ENCODE peak calls at places on chromosomes 1 and 21, in six cellular contexts. M is SK-N-SH, H is transverse colon, B is stomach, N is breast epithelium, X is prostate gland. S is an unnamed sample. For H3K4me1, the result is how much of the 10 kb centered on the place peaks cover.

GRCh38 chr1:85282424-85282823 is 6.0 kb upstream of the BCL10 start:
- DNase-seq in M (no peak), H (no peak), B (no peak), N (no peak), X (no peak), S (no peak)

GRCh38 chr21:41250519-41250918 is 66.1 kb upstream of the FAM3B start:
- DNase-seq in M (no peak), H (no peak), B (peak), N (peak), X (peak), S (peak)

GRCh38 chr1:208231929-208232360 is 12.2 kb downstream of the PLXNA2 start:
- DNase-seq in M (peak), H (no peak), B (no peak), N (no peak), X (no peak), S (no peak)

GRCh38 chr1:91569411-91570104 is 68.9 kb downstream of the CDC7 start:
- DNase-seq in M (no peak), H (peak), B (peak), N (no peak), X (no peak), S (peak)

GRCh38 chr1:55124470-55124869 is 85.1 kb downstream of the PCSK9 start:
- DNase-seq in M (no peak), H (no peak), B (no peak), N (no peak), X (no peak), S (no peak)

GRCh38 chr1:30923597-30923996 is 15.0 kb upstream of the SDC3 start:
- DNase-seq in M (no peak), H (no peak), B (no peak), N (no peak), X (no peak), S (no peak)

GRCh38 chr21:16046625-16047340 is 317.0 kb downstream of the USP25 start:
- DNase-seq in M (no peak), H (no peak), B (no peak), N (no peak), X (no peak), S (no peak)

GRCh38 chr1:9125325-9125724 is 3.6 kb downstream of the GPR157 start:
- DNase-seq in M (no peak), H (no peak), B (no peak), N (no peak), X (no peak), S (no peak)

GRCh38 chr1:154749078-154749760 is 120.9 kb downstream of the KCNN3 start:
- DNase-seq in M (no peak), H (no peak), B (no peak), N (no peak), X (no peak), S (no peak)

GRCh38 chr1:43947061-43947889 is 525 bp downstream of the IPO13 start:
- DNase-seq in M (no peak), H (no peak), B (no peak), N (no peak), X (no peak), S (no peak)

GRCh38 chr1:239733995-239734394 is 347.6 kb downstream of the CHRM3 start:
- DNase-seq in M (no peak), H (no peak), B (no peak), N (no peak), X (no peak), S (no peak)

GRCh38 chr1:197486948-197487347 is 218.9 kb downstream of the CRB1 start:
- DNase-seq in M (no peak), H (no peak), B (no peak), N (no peak), X (no peak), S (no peak)

GRCh38 chr1:155011437-155011907 is 8.9 kb downstream of the ZBTB7B start:
- DNase-seq in M (no peak), H (no peak), B (no peak), N (no peak), X (peak), S (no peak)

GRCh38 chr1:57623039-57623790 is 199.4 kb upstream of the DAB1 start:
- DNase-seq in M (no peak), H (no peak), B (no peak), N (no peak), X (no peak), S (no peak)

DNA sequence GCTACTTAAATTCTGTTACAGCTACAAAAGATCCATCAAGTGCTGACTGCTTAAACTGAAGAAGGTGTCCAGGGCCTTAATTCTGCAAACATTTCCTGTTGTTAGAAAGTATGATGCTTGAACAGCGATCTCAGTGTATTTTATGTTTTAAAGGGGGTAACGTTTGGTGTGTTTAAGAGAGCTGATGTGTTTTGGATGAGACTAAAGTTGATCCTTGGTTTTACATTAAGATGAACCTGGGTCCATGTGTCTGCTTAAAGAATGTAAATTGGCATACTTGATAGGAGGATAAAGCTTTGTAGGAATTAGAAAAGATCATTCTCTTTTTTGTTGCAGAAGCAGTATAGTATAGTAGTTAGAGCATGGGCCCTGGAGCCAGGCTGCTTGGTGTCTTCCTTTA is 3.6 kb downstream of the IER5 start:
- DNase-seq in M (no peak), H (no peak), B (no peak), N (no peak), X (no peak), S (no peak)
- H3K4me1 ChIP-seq in M (under half), H (under half), B (under half), N (under half), X (under half), S (half or more)

DNA sequence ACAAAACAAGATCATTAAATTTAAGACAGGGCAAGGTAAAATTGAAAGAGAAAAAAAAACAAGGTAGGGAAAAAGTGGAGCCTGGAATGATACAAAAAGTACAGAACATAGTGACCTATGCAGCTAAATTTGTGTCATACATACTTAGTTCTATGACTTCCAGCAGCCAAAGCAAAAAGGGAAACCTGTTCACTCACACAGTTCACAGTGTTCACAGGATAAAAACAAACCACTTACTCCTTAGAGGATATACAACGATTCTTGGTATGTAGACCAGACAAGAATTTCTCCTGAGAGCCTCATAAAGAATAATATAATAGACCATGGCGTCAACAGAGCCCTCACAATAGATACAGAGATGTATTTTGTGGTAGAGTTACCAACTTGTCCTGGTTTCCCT is 27.5 kb downstream of the COA7 start:
- DNase-seq in M (no peak), H (no peak), B (no peak), N (no peak), X (no peak), S (no peak)
- H3K27ac ChIP-seq in M (no peak), H (no peak), B (no peak), N (no peak), X (no peak), S (no peak)

DNA sequence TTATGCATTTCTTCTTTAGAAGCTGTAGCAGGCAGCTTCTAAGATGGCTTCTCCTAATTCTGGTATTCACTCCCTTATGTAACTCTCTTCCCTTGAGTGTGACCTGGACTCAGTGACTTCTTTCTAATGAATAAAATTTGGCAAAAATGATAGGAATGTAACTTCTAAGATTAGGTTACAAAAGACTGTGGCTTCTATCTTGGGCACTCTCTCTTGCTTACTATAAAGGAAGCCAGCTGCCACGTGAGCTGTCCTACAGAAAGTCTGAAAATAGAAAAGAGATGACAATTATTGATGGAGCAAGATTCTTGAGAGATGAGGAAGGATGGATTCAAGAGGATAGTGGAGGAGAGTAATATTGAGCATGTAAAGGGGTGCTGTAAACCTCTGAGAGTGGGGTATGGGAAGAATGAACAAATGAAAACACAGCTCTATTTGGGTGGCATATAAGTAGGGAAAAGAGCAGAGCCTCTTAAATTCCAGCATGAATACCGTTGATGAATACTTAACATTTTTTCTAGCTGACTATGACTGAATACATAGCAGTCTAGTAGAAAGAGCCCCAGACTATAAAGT is 5.5 kb downstream of the TSEN15 start:
- DNase-seq in M (no peak), H (no peak), B (no peak), N (no peak), X (no peak), S (no peak)
- TF ChIP-seq POLR2AphosphoS5 in M (no peak), H (no peak), B (no peak), N (no peak), X (no peak), S (no peak)

GRCh38 chr1:177627148-177627910 is 342.5 kb downstream of the SEC16B start:
- DNase-seq in M (no peak), H (no peak), B (no peak), N (no peak), X (no peak), S (no peak)
- H3K4me1 ChIP-seq in M (under half), H (under half), B (under half), N (under half), X (under half), S (under half)

GRCh38 chr1:17212009-17212408 is 7.1 kb downstream of the PADI1 start:
- DNase-seq in M (no peak), H (no peak), B (peak), N (no peak), X (peak), S (no peak)
- H3K27ac ChIP-seq in M (no peak), H (no peak), B (no peak), N (no peak), X (no peak), S (no peak)

DNA sequence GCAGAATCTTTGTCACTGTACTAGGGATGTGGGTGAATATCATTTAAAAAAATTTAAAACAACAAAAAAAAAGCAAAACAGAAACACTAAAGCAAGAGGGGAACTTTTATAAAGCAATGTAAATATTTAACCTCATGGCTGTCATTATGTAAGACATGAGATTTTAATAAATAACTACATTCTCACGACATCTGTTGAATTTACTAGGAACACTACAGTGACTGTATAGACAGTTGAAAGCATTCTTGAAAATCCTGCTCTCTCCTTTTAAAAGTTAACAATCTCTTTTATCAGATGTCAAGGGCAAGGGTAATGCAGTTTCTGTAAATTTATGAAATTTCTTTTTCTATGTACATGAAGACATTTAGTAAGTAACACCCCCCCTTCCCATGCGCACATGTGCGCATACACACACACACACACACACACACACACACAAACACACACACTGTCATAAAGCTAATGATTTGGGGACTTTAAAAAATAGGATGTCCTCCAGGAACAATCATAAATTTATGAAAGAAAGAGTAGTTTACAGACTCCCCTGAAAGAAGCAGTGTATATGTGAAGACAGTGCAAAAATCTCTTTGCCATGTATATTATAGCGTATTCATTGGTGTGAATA is 51.7 kb downstream of the PROX1 start:
- DNase-seq in M (no peak), H (no peak), B (no peak), N (no peak), X (no peak), S (no peak)
- TF ChIP-seq POLR2AphosphoS5 in M (no peak), H (no peak), B (no peak), N (no peak), X (no peak), S (no peak)

DNA sequence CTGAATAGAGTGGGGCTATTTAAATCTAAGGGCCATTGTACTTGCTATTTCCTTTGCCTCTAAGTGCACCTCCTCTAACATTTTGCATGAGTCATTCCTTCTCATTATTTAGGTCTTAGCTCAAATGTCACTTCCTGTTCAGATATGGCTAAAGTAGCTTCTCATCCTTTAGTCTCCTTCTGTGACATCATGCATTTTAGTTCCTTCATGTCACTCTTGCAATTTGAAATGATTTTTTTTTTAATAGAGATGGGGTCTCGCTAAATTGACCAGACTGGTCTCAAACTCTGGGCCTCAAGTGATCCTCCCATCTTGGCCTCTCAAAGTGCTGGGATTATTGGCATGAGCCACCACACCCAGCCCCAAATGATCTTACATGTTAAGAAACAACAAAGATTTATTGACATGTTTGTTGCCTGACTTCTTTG is 6.6 kb downstream of the TBX19 start:
- DNase-seq in M (no peak), H (no peak), B (no peak), N (no peak), X (no peak), S (no peak)
- H3K4me1 ChIP-seq in M (under half), H (under half), B (under half), N (under half), X (under half), S (under half)

DNA sequence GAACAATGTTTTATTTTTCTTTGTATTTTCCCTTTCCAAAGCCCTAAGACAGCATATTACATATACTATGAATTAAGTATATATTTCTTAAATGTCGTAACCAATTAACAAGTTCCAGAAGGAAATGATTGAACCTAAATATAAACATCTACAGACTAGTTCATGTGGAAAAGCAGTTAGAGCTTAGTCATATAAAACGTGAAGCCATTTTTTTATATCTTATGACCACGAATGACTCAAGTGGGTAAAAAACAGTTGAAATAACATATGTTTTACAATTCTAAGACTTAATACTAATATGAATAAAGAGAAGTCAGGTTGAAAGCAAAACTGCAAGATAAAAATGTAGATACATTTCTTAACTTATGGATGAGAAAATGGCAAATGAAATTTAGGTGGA is 307.3 kb downstream of the BRINP3 start:
- DNase-seq in M (no peak), H (no peak), B (no peak), N (no peak), X (no peak), S (no peak)
- H3K27ac ChIP-seq in M (no peak), H (no peak), B (no peak), N (no peak), X (no peak), S (no peak)

GRCh38 chr1:47330212-47330611 is 3.4 kb upstream of the CMPK1 start:
- DNase-seq in M (no peak), H (no peak), B (no peak), N (no peak), X (no peak), S (no peak)
- TF ChIP-seq POLR2AphosphoS5 in M (no peak), H (no peak), B (no peak), N (no peak), X (no peak), S (no peak)

DNA sequence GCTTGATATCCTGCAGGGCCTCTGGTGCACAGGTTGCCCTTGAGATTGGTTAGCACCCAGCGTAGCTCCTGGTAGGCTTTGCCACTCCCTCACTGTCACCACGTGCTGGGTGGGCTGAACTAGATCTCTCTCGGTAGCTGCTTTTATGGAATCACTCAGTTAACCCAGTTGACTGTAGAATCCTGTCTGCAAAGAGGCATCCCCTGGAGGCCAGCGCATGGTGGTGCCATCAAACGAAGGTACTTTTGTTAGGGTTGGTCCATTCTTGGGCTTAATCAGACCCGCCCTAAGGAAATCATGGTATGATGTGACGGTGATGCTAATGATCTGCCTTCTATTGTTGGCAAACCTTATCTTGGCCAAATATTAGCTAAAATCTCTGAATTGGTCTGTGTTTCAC is 153.4 kb downstream of the GALNT2 start:
- DNase-seq in M (no peak), H (no peak), B (no peak), N (no peak), X (no peak), S (no peak)
- H3K4me1 ChIP-seq in M (under half), H (under half), B (under half), N (under half), X (under half), S (half or more)